ENCODE peak calls at places on chromosomes 11 and 22, in six cellular contexts. X, E, C, A, T and B are unnamed samples.

GRCh38 chr22:23246982-23247766 is 66.9 kb downstream of the BCR start:
- DNase-seq in X (no peak), E (no peak), C (no peak), A (no peak), T (no peak), B (no peak)

GRCh38 chr11:133710681-133711240 is 134.6 kb downstream of the SPATA19 start:
- DNase-seq in X (no peak), E (no peak), C (no peak), A (no peak), T (no peak), B (no peak)

GRCh38 chr11:94638278-94638901 is 71.2 kb downstream of the PIWIL4 start:
- DNase-seq in X (no peak), E (peak), C (no peak), A (no peak), T (no peak), B (no peak)

GRCh38 chr11:133263332-133263731 is 269.0 kb downstream of the OPCML start:
- DNase-seq in X (no peak), E (no peak), C (no peak), A (no peak), T (no peak), B (no peak)

GRCh38 chr11:112516771-112517170 is 256.1 kb upstream of the PLET1 start:
- DNase-seq in X (no peak), E (no peak), C (no peak), A (no peak), T (no peak), B (no peak)

GRCh38 chr22:34812631-34813030 is 253.3 kb upstream of the ISX start:
- DNase-seq in X (no peak), E (no peak), C (no peak), A (no peak), T (no peak), B (no peak)

GRCh38 chr11:22197139-22197893 is 4.4 kb downstream of the ANO5 start:
- DNase-seq in X (no peak), E (no peak), C (no peak), A (no peak), T (no peak), B (no peak)

GRCh38 chr11:120608760-120609211 is 97.2 kb downstream of the GRIK4 start:
- DNase-seq in X (no peak), E (peak), C (peak), A (no peak), T (no peak), B (no peak)

GRCh38 chr22:49136041-49136815 is 691.4 kb downstream of the BRD1 start:
- DNase-seq in X (no peak), E (no peak), C (no peak), A (no peak), T (no peak), B (no peak)

GRCh38 chr11:66015094-66015881 is 3.5 kb downstream of the CST6 start:
- DNase-seq in X (no peak), E (no peak), C (peak), A (no peak), T (peak), B (no peak)

GRCh38 chr11:123166095-123166559 is 28.9 kb downstream of the CLMP start:
- DNase-seq in X (no peak), E (peak), C (peak), A (no peak), T (peak), B (no peak)

GRCh38 chr11:33543823-33544222 is 156.8 kb downstream of the C11orf91 start:
- DNase-seq in X (no peak), E (no peak), C (no peak), A (no peak), T (no peak), B (no peak)

GRCh38 chr11:109275931-109276330 is 146.1 kb upstream of the C11orf87 start:
- DNase-seq in X (no peak), E (no peak), C (no peak), A (no peak), T (no peak), B (no peak)

GRCh38 chr11:99275521-99275920 is 254.8 kb downstream of the CNTN5 start:
- DNase-seq in X (no peak), E (no peak), C (no peak), A (no peak), T (no peak), B (no peak)

GRCh38 chr11:32448232-32448631 is 12.9 kb upstream of the WT1 start:
- DNase-seq in X (peak), E (peak), C (no peak), A (no peak), T (peak), B (peak)

GRCh38 chr11:130068546-130068985 is 1.1 kb upstream of the APLP2 start:
- DNase-seq in X (no peak), E (no peak), C (no peak), A (no peak), T (no peak), B (no peak)

GRCh38 chr11:30605036-30605435 is 18.9 kb upstream of the MPPED2 start:
- DNase-seq in X (no peak), E (no peak), C (no peak), A (no peak), T (no peak), B (no peak)

GRCh38 chr11:120618399-120618798 is 106.9 kb downstream of the GRIK4 start:
- DNase-seq in X (no peak), E (no peak), C (no peak), A (no peak), T (no peak), B (no peak)

GRCh38 chr11:35116762-35117588 is 22.0 kb upstream of the CD44 start:
- DNase-seq in X (no peak), E (no peak), C (no peak), A (no peak), T (peak), B (no peak)

GRCh38 chr11:86861810-86862209 is 61.5 kb downstream of the PRSS23 start:
- DNase-seq in X (no peak), E (no peak), C (no peak), A (no peak), T (no peak), B (no peak)

GRCh38 chr11:62001450-62002178 is 34.2 kb upstream of the FTH1 start:
- DNase-seq in X (no peak), E (no peak), C (peak), A (no peak), T (peak), B (no peak)

GRCh38 chr22:19109198-19110063 is 12.8 kb downstream of the DGCR2 start:
- DNase-seq in X (peak), E (peak), C (no peak), A (no peak), T (peak), B (peak)

GRCh38 chr22:21939392-21940319 is 13.0 kb downstream of the PPM1F start:
- DNase-seq in X (no peak), E (no peak), C (no peak), A (no peak), T (no peak), B (no peak)

GRCh38 chr11:100031973-100032372 is 655.1 kb upstream of the ARHGAP42 start:
- DNase-seq in X (no peak), E (no peak), C (no peak), A (no peak), T (no peak), B (no peak)

GRCh38 chr22:38110863-38111852 is 674 bp upstream of the BAIAP2L2 start:
- DNase-seq in X (no peak), E (peak), C (no peak), A (no peak), T (no peak), B (no peak)

GRCh38 chr22:38327805-38328204 is 10.6 kb upstream of the CSNK1E start:
- DNase-seq in X (no peak), E (no peak), C (no peak), A (no peak), T (peak), B (no peak)

GRCh38 chr11:19795082-19795481 is 82.4 kb downstream of the NAV2 start:
- DNase-seq in X (no peak), E (no peak), C (no peak), A (no peak), T (no peak), B (no peak)

GRCh38 chr22:37808294-37808657 is 542 bp downstream of the GCAT start:
- DNase-seq in X (no peak), E (no peak), C (no peak), A (no peak), T (no peak), B (no peak)

GRCh38 chr22:50545522-50546325 is at the start of gene KLHDC7B:
- DNase-seq in X (no peak), E (peak), C (no peak), A (no peak), T (peak), B (no peak)

GRCh38 chr11:30821438-30821965 is 235.3 kb upstream of the MPPED2 start:
- DNase-seq in X (no peak), E (no peak), C (no peak), A (no peak), T (no peak), B (no peak)

GRCh38 chr11:119081682-119082081 is 3.0 kb upstream of the HMBS start:
- DNase-seq in X (no peak), E (no peak), C (no peak), A (no peak), T (no peak), B (no peak)

GRCh38 chr11:131248588-131248987 is 121.8 kb upstream of the NTM start:
- DNase-seq in X (no peak), E (no peak), C (no peak), A (peak), T (no peak), B (no peak)

GRCh38 chr11:113540416-113541330 is 65.5 kb upstream of the DRD2 start:
- DNase-seq in X (no peak), E (no peak), C (no peak), A (no peak), T (no peak), B (no peak)

GRCh38 chr22:22671506-22671905 is 27.1 kb downstream of the GGTLC2 start:
- DNase-seq in X (no peak), E (no peak), C (no peak), A (no peak), T (no peak), B (no peak)

GRCh38 chr11:77079666-77080065 is 12.9 kb downstream of the CAPN5 start:
- DNase-seq in X (no peak), E (no peak), C (no peak), A (no peak), T (no peak), B (no peak)

GRCh38 chr22:44430716-44431115 is 67.3 kb downstream of the RTL6 start:
- DNase-seq in X (no peak), E (no peak), C (no peak), A (no peak), T (no peak), B (no peak)

GRCh38 chr11:32312865-32313403 is 122.4 kb downstream of the WT1 start:
- DNase-seq in X (no peak), E (peak), C (no peak), A (no peak), T (peak), B (no peak)

GRCh38 chr11:111357150-111358037 is 21.7 kb downstream of the POU2AF1 start:
- DNase-seq in X (no peak), E (peak), C (no peak), A (no peak), T (no peak), B (no peak)

GRCh38 chr11:120170741-120171261 is 32.9 kb upstream of the TRIM29 start:
- DNase-seq in X (no peak), E (no peak), C (no peak), A (no peak), T (no peak), B (no peak)

GRCh38 chr11:46392421-46393230 is 1.1 kb upstream of the CHRM4 start:
- DNase-seq in X (no peak), E (peak), C (peak), A (peak), T (peak), B (peak)

DNA sequence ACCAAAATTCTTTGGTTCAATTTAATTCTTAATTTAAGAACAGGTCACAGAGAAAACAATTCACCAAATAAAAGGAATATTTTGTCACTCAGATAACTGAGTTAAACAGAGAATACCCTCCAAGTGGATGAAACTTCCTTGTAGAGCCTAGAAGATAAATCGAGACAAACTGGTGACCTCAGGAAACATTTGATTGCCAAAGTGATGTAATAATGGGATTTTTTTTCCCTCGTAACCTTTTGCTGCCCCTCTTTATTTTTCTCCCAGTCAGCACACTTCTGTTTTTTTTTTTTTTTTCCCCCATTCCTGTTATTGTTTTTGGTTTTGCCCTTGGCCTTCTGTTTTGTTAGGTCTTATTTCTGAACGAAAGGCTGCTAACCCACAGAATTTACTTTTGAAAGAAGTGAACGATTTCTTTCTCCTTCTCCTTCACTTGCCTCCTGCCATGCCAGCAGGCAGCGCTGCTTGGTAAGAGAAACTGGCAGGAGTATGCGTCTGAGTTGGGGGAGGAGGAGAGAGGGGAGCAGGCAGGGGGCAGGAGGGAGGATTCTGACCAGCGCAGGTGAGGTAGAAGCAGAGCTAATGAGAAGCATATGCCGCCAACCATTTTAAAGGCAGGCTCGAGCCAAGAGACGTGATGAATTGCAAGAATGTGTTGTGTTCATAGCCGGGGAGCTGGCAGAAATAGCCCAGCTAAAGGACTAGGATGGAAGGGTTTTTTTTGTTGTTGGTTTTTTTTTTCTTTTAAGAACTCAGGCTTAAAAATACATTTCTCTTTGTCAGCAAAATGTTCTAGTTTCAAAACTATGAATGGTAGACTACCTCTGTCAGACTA is 121.9 kb upstream of the MTMR2 start:
- DNase-seq in X (no peak), E (no peak), C (peak), A (peak), T (peak), B (peak)
- H3K4me3 ChIP-seq in X (no peak), E (no peak), C (no peak), A (peak), T (no peak), B (no peak)

DNA sequence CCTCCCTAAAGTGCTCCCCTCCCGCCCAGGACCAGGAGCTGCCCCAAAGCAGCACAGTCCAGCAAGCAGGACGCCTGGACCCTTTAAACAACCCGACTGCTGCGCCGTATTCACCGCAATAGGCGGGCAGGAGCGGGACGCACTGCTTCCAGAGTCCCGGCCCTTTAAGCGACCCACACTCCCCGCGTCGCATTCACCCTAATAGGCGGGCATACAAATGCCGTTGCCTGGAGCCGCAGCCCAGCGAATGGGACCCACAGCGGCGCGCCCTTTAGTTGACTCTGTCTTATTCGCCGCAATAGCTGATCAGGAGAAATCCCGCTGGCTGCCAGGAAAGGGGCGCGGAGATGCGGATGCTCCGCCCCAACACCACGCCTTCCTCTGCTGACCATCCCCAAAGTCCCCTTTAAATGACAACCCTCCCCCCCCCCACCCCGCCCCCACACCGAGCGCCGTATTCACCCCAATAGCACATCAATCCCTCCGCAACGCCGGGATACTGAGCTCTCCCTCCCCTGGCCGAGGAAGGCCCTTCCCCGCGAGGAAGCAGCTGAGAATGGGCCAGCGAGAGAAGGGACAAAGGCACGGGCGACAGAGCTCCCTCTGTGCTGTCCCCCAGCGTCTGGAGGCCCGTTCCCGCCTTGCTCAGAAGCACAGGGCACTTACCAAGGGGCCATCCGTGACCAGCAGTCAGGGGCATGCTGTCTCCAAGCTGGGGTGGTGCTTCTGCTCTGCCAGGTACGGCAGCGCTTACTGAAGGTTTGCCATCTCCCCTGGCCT is 4.7 kb downstream of the OSBPL5 start:
- DNase-seq in X (no peak), E (no peak), C (peak), A (peak), T (peak), B (peak)
- H3K4me3 ChIP-seq in X (no peak), E (no peak), C (peak), A (peak), T (peak), B (peak)

GRCh38 chr11:128517457-128518230 is 69.7 kb downstream of the ETS1 start:
- DNase-seq in X (no peak), E (no peak), C (no peak), A (peak), T (peak), B (no peak)
- H3K4me3 ChIP-seq in X (peak), E (no peak), C (peak), A (peak), T (peak), B (peak)

DNA sequence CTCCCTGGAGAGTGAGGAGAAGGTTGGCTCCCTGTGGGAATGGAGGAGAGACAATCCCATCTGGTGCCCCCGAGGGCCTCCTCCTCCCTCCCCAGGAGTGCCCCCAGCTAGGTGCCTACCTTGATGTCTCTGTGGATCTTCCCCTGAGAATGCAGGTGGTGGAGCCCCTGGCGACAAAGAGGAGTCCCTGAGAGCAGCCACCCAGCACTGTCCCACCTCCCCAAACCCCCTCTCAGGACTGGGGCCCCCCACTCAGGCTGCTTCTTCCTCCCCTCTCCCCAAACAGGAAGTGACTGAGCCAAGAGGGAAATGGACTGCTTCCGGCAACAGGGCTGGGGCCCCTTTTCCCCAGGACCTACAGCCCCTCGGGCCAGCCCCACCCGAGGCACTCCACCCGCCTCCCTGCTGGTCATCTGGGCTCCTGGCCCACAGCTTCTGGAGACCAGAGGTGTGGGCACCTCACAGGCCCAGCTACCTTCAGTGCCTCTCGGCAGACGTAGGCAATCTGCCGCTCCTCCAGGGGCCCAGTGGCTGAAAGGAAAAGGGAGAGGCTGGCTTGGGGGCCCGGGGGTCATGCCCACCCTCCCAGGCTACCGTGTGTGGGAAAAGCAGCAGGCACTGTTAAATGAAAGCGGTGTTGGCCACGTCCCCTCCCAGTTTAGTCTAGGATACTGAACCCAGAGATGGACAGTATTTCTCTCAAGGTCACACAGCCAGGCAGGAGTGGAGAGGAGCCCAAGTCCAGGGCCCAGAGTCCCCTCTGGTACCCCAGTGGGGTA is 1.2 kb downstream of the MAP4K2 start:
- DNase-seq in X (no peak), E (no peak), C (no peak), A (no peak), T (no peak), B (no peak)
- H3K4me3 ChIP-seq in X (peak), E (no peak), C (peak), A (no peak), T (no peak), B (peak)

GRCh38 chr22:42720263-42721044 is at the start of gene A4GALT:
- DNase-seq in X (no peak), E (peak), C (peak), A (no peak), T (peak), B (no peak)

GRCh38 chr22:42717197-42717967 is 3.3 kb downstream of the A4GALT start:
- DNase-seq in X (no peak), E (peak), C (no peak), A (no peak), T (peak), B (no peak)

GRCh38 chr22:42721045-42721434 is 370 bp upstream of the A4GALT start:
- DNase-seq in X (no peak), E (no peak), C (no peak), A (no peak), T (peak), B (no peak)

GRCh38 chr22:42719133-42719532 is 1.5 kb downstream of the A4GALT start:
- DNase-seq in X (no peak), E (peak), C (no peak), A (no peak), T (peak), B (no peak)

GRCh38 chr22:42719656-42720262 is 911 bp downstream of the A4GALT start:
- DNase-seq in X (no peak), E (peak), C (no peak), A (no peak), T (peak), B (no peak)
- H3K4me3 ChIP-seq in X (peak), E (peak), C (peak), A (peak), T (peak), B (peak)

GRCh38 chr22:30289126-30289979 is at the start of gene CASTOR1:
- DNase-seq in X (no peak), E (peak), C (peak), A (peak), T (peak), B (peak)

GRCh38 chr22:30290679-30291333 is 1.5 kb upstream of the CASTOR1 start:
- DNase-seq in X (no peak), E (no peak), C (peak), A (no peak), T (peak), B (no peak)

GRCh38 chr22:30291334-30291892 is 2.1 kb upstream of the CASTOR1 start:
- DNase-seq in X (no peak), E (no peak), C (no peak), A (no peak), T (no peak), B (no peak)

GRCh38 chr22:30289980-30290313 is 642 bp upstream of the CASTOR1 start:
- DNase-seq in X (no peak), E (no peak), C (no peak), A (no peak), T (no peak), B (no peak)

GRCh38 chr22:30290318-30290678 is 993 bp upstream of the CASTOR1 start:
- DNase-seq in X (no peak), E (no peak), C (no peak), A (no peak), T (no peak), B (no peak)
- H3K4me3 ChIP-seq in X (peak), E (no peak), C (peak), A (no peak), T (no peak), B (no peak)